ENCODE peak calls at places on chromosome 4, in seven cellular contexts. K is transverse colon, R is cardiac fibroblast, N is heart right ventricle, O is IMR-90, J is AG04449, F is lower lobe of right lung. T is an unnamed sample.

GRCh38 chr4:34148322-34148908 is 2095.9 kb downstream of the ARAP2 start:
- DNase-seq in R (no peak), K (no peak), F (no peak), O (no peak), J (no peak), N (no peak), T (no peak)

GRCh38 chr4:94256833-94257232 is 49.2 kb downstream of the SMARCAD1 start:
- DNase-seq in R (peak), O (peak), N (no peak), J (no peak), F (no peak), K (no peak), T (peak)

GRCh38 chr4:147822128-147822527 is 90.2 kb downstream of the ARHGAP10 start:
- DNase-seq in K (peak), J (no peak), N (peak), R (peak), F (peak), O (peak), T (no peak)

GRCh38 chr4:105267280-105267679 is 120.6 kb downstream of the TET2 start:
- DNase-seq in K (no peak), F (no peak), N (no peak), O (no peak), R (no peak), J (no peak), T (no peak)

GRCh38 chr4:8553958-8554357 is 26.2 kb upstream of the GPR78 start:
- DNase-seq in K (no peak), F (no peak), R (no peak), N (no peak), J (no peak), O (no peak), T (no peak)

GRCh38 chr4:153083447-153083921 is 120.8 kb upstream of the TRIM2 start:
- DNase-seq in R (peak), J (peak), K (peak), N (no peak), F (no peak), O (peak), T (peak)

GRCh38 chr4:148007789-148008188 is 275.9 kb downstream of the ARHGAP10 start:
- DNase-seq in J (no peak), R (no peak), N (no peak), O (peak), F (no peak), K (no peak), T (no peak)

GRCh38 chr4:54525602-54526001 is 132.2 kb upstream of the KIT start:
- DNase-seq in J (peak), N (no peak), K (no peak), O (peak), R (peak), F (no peak), T (peak)

GRCh38 chr4:8940792-8941491 is 69.3 kb upstream of the HMX1 start:
- DNase-seq in K (no peak), F (no peak), O (no peak), J (no peak), N (no peak), R (no peak), T (no peak)

GRCh38 chr4:119733431-119733830 is 104.8 kb upstream of the PDE5A start:
- DNase-seq in K (no peak), R (no peak), J (no peak), O (peak), F (no peak), N (no peak), T (peak)

GRCh38 chr4:173440888-173441287 is 42.0 kb upstream of the SCRG1 start:
- DNase-seq in K (no peak), N (no peak), O (no peak), J (no peak), F (no peak), R (no peak), T (no peak)
- TF ChIP-seq CTCF in K (no peak), N (no peak), O (no peak), J (no peak), F (no peak), R (no peak), T (no peak)

GRCh38 chr4:110516106-110516922 is 40.4 kb downstream of the ENPEP start:
- DNase-seq in R (peak), N (peak), O (peak), J (no peak), F (peak), K (peak), T (peak)
- TF ChIP-seq CTCF in R (peak), N (peak), O (peak), J (peak), F (peak), K (peak), T (peak)

GRCh38 chr4:60847614-60848013 is 352.5 kb upstream of the ADGRL3 start:
- DNase-seq in R (no peak), N (no peak), K (no peak), O (no peak), F (no peak), J (no peak), T (no peak)

GRCh38 chr4:60846678-60847077 is 353.4 kb upstream of the ADGRL3 start:
- DNase-seq in O (no peak), R (no peak), J (no peak), N (no peak), F (no peak), K (no peak), T (no peak)
- TF ChIP-seq CTCF in O (no peak), R (no peak), J (no peak), N (no peak), F (no peak), K (no peak), T (no peak)

GRCh38 chr4:51885371-51885770 is 42.4 kb downstream of the DCUN1D4 start:
- DNase-seq in R (peak), F (no peak), O (peak), K (no peak), J (no peak), N (no peak), T (no peak)
- TF ChIP-seq CTCF in R (peak), F (no peak), O (peak), K (peak), J (peak), N (peak), T (peak)

GRCh38 chr4:17698116-17698515 is 83.3 kb downstream of the FAM184B start:
- DNase-seq in N (no peak), F (no peak), R (no peak), K (no peak), O (no peak), J (no peak), T (no peak)
- TF ChIP-seq CTCF in N (no peak), F (no peak), R (no peak), K (no peak), O (no peak), J (no peak), T (no peak)

DNA sequence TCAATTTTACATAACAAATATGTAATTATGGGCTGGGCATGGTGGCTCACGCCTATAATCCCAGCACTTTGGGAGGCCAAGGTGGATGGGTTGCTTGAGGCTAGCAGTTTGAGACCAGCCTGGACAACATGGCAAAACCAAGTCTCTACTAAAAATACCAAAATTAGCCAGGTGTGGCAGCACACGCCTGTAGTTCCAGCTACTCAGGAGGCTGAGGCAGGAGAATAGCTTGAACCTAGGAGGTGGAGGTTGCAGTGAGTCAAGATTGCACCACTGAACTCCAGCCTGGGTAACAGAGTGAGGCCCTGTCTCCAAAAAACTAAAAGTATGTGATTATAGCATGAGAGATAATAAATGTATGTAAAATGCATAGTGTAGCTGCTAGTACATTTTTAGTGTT is 229.0 kb downstream of the PPARGC1A start:
- DNase-seq in N (no peak), O (no peak), R (no peak), J (no peak), F (no peak), K (no peak), T (no peak)
- TF ChIP-seq CTCF in N (no peak), O (no peak), R (no peak), J (no peak), F (no peak), K (no peak), T (no peak)

GRCh38 chr4:27082786-27083185 is 222.1 kb downstream of the STIM2 start:
- DNase-seq in K (no peak), F (no peak), O (no peak), R (no peak), N (no peak), J (no peak), T (no peak)

GRCh38 chr4:27087306-27088045 is 226.8 kb downstream of the STIM2 start:
- DNase-seq in O (no peak), R (no peak), K (no peak), N (no peak), F (no peak), J (no peak), T (no peak)

GRCh38 chr4:27081675-27082579 is 221.3 kb downstream of the STIM2 start:
- DNase-seq in F (no peak), O (no peak), R (no peak), K (no peak), J (no peak), N (no peak), T (no peak)

GRCh38 chr4:27088491-27088890 is 227.8 kb downstream of the STIM2 start:
- DNase-seq in O (no peak), F (no peak), J (no peak), N (no peak), K (no peak), R (no peak), T (no peak)

DNA sequence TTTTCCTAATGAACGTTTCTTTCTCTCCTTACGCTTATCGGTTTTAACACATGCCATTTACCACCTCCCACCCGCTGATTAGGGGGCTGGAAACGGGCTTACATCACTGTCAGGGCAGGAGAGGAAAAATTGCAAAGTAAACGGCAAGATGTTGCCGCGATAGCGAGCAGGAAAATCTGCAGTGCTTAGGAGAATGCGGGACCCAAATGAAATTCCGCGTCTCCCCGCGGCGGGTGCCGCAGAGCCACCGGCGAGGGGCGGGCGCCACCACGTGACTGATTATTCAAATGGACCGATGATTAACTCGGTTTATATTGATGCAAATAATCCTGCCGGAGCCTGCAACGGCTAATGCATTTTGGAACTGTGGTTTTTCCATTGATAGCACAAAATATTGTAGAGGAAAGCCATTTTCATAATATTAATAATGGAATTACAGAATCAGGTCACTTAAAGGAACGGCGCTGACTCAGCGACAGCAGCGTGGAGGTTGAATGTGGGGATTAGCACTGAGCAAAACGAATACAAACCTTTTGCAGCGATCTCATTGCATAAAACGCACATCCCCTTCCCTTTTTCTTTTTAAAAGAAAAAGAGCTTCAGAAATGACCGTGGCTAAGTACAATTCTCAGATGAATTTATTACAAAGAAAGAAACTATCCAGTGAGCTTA is 224.2 kb downstream of the STIM2 start:
- DNase-seq in J (no peak), F (peak), R (peak), K (peak), O (peak), N (no peak), T (no peak)
- TF ChIP-seq CTCF in J (no peak), F (peak), R (no peak), K (no peak), O (peak), N (no peak), T (peak)

GRCh38 chr4:47913858-47914218 is 545 bp downstream of the NFXL1 start:
- DNase-seq in K (peak), R (no peak), J (no peak), F (peak), O (no peak), N (peak), T (no peak)
- TF ChIP-seq CTCF in K (no peak), R (no peak), J (no peak), F (no peak), O (no peak), N (no peak), T (no peak)

GRCh38 chr4:26701095-26701494 is 117.2 kb downstream of the TBC1D19 start:
- DNase-seq in R (no peak), F (no peak), J (no peak), N (no peak), K (no peak), O (no peak), T (no peak)
- TF ChIP-seq CTCF in R (no peak), F (no peak), J (no peak), N (no peak), K (no peak), O (no peak), T (no peak)

T was measured in HFFc6.